ENCODE peak calls at places on chromosomes 5 and 9, in nine cellular contexts. M is lower lobe of right lung; Q is activated naive CD8-positive, alpha-beta T cell treated with anti-CD3 and anti-CD28 coated beads, Interleukin-2, amount 10 ng/mL, durations not matched to agents 7 days and 5 days; K is stimulated activated naive CD8-positive, alpha-beta T cell treated with anti-CD3 and anti-CD28 coated beads, Interleukin-15, Interleukin-2, amounts not matched to agents 100 U/mL and 50 U/mL, for 24 hours; E is activated CD4-positive, alpha-beta T cell treated with anti-CD3 and anti-CD28 coated beads for 36 hours; Y is left ventricle myocardium superior; C is T-cell; L is B cell; R is effector memory CD8-positive, alpha-beta T cell. H is an unnamed sample.

GRCh38 chr9:98598861-98599260 is 109.9 kb downstream of the GABBR2 start:
- ATAC-seq in M (no peak), Q (no peak), K (no peak), E (no peak), Y (no peak), C (no peak), L (no peak), R (no peak), H (no peak)

GRCh38 chr5:179198865-179199645 is 138.9 kb downstream of the ZNF354C start:
- ATAC-seq in M (no peak), Q (no peak), K (no peak), E (no peak), Y (no peak), C (no peak), L (no peak), R (no peak), H (no peak)

GRCh38 chr5:123805300-123805699 is 293.3 kb downstream of the CSNK1G3 start:
- ATAC-seq in M (no peak), Q (no peak), K (no peak), E (no peak), Y (no peak), C (no peak), L (no peak), R (no peak), H (no peak)

GRCh38 chr5:138177936-138178515 is 404 bp downstream of the BRD8 start:
- ATAC-seq in M (peak), Q (peak), K (no peak), E (peak), Y (peak), C (no peak), L (no peak), R (peak), H (no peak)

GRCh38 chr5:58149345-58149744 is 310.5 kb downstream of the PLK2 start:
- ATAC-seq in M (peak), Q (no peak), K (no peak), E (no peak), Y (no peak), C (no peak), L (no peak), R (no peak), H (no peak)

GRCh38 chr9:92232190-92232589 is 61.3 kb downstream of the IARS1 start:
- ATAC-seq in M (no peak), Q (no peak), K (no peak), E (no peak), Y (no peak), C (no peak), L (no peak), R (no peak), H (no peak)

GRCh38 chr9:116370587-116370986 is 217.0 kb downstream of the PAPPA start:
- ATAC-seq in M (no peak), Q (no peak), K (no peak), E (no peak), Y (no peak), C (no peak), L (no peak), R (no peak), H (no peak)

GRCh38 chr9:106051573-106051972 is 357.2 kb downstream of the TMEM38B start:
- ATAC-seq in M (no peak), Q (no peak), K (no peak), E (no peak), Y (no peak), C (no peak), L (no peak), R (no peak), H (no peak)

GRCh38 chr9:3385871-3386270 is 139.9 kb downstream of the RFX3 start:
- ATAC-seq in M (no peak), Q (peak), K (peak), E (peak), Y (no peak), C (peak), L (no peak), R (no peak), H (peak)

GRCh38 chr9:73402081-73403028 is 250.7 kb downstream of the ANXA1 start:
- ATAC-seq in M (no peak), Q (no peak), K (no peak), E (no peak), Y (peak), C (no peak), L (no peak), R (no peak), H (no peak)

GRCh38 chr9:121750715-121751623 is 99.5 kb downstream of the DAB2IP start:
- ATAC-seq in M (no peak), Q (no peak), K (no peak), E (no peak), Y (no peak), C (no peak), L (no peak), R (no peak), H (no peak)

GRCh38 chr9:106104887-106105286 is 410.5 kb downstream of the TMEM38B start:
- ATAC-seq in M (no peak), Q (no peak), K (no peak), E (no peak), Y (no peak), C (no peak), L (no peak), R (no peak), H (no peak)

GRCh38 chr9:136831720-136832104 is 10.6 kb upstream of the AJM1 start:
- ATAC-seq in M (no peak), Q (no peak), K (no peak), E (no peak), Y (no peak), C (no peak), L (no peak), R (no peak), H (no peak)

GRCh38 chr5:56142233-56142619 is 90.9 kb downstream of the ANKRD55 start:
- ATAC-seq in M (no peak), Q (no peak), K (no peak), E (no peak), Y (no peak), C (no peak), L (no peak), R (no peak), H (no peak)

GRCh38 chr5:94463739-94464138 is 154.7 kb downstream of the KIAA0825 start:
- ATAC-seq in M (no peak), Q (no peak), K (no peak), E (no peak), Y (no peak), C (no peak), L (no peak), R (no peak), H (no peak)

GRCh38 chr9:5958273-5958672 is 57.2 kb downstream of the RANBP6 start:
- ATAC-seq in M (no peak), Q (no peak), K (no peak), E (no peak), Y (no peak), C (no peak), L (no peak), R (no peak), H (no peak)

GRCh38 chr9:33380390-33381094 is 21.8 kb downstream of the AQP7 start:
- ATAC-seq in M (no peak), Q (no peak), K (no peak), E (no peak), Y (peak), C (no peak), L (no peak), R (no peak), H (no peak)

GRCh38 chr9:95129651-95130291 is 187.7 kb downstream of the FANCC start:
- ATAC-seq in M (peak), Q (no peak), K (no peak), E (no peak), Y (no peak), C (no peak), L (no peak), R (no peak), H (no peak)

GRCh38 chr5:167485395-167485794 is 806.0 kb upstream of the WWC1 start:
- ATAC-seq in M (no peak), Q (no peak), K (no peak), E (no peak), Y (no peak), C (no peak), L (no peak), R (no peak), H (no peak)

GRCh38 chr9:89104821-89105220 is 73.8 kb downstream of the SHC3 start:
- ATAC-seq in M (no peak), Q (no peak), K (no peak), E (no peak), Y (no peak), C (no peak), L (no peak), R (no peak), H (no peak)

GRCh38 chr5:132260051-132260450 is 2.6 kb downstream of the PDLIM4 start:
- ATAC-seq in M (no peak), Q (no peak), K (no peak), E (peak), Y (no peak), C (no peak), L (no peak), R (no peak), H (peak)

GRCh38 chr5:69217154-69217731 is 17.4 kb upstream of the CDK7 start:
- ATAC-seq in M (no peak), Q (no peak), K (no peak), E (peak), Y (no peak), C (peak), L (peak), R (peak), H (no peak)

GRCh38 chr5:178279026-178279722 is 46.6 kb upstream of the PHYKPL start:
- ATAC-seq in M (no peak), Q (peak), K (no peak), E (no peak), Y (no peak), C (no peak), L (no peak), R (no peak), H (no peak)

GRCh38 chr5:165187815-165188214 is 1682.4 kb downstream of the MAT2B start:
- ATAC-seq in M (no peak), Q (no peak), K (no peak), E (no peak), Y (no peak), C (no peak), L (no peak), R (no peak), H (no peak)

GRCh38 chr9:37119907-37120839 is at the start of gene ZCCHC7:
- ATAC-seq in M (peak), Q (peak), K (peak), E (peak), Y (peak), C (peak), L (peak), R (peak), H (peak)

GRCh38 chr9:13035822-13036221 is 243.7 kb downstream of the MPDZ start:
- ATAC-seq in M (no peak), Q (no peak), K (no peak), E (no peak), Y (no peak), C (no peak), L (no peak), R (no peak), H (no peak)

GRCh38 chr9:90966475-90967150 is 165.0 kb downstream of the SYK start:
- ATAC-seq in M (no peak), Q (no peak), K (peak), E (peak), Y (no peak), C (no peak), L (no peak), R (no peak), H (peak)

GRCh38 chr5:89064054-89064453 is 181.1 kb upstream of the MEF2C start:
- ATAC-seq in M (no peak), Q (no peak), K (no peak), E (no peak), Y (no peak), C (no peak), L (no peak), R (no peak), H (peak)

GRCh38 chr9:27848315-27848714 is 275.0 kb upstream of the C9orf72 start:
- ATAC-seq in M (no peak), Q (no peak), K (no peak), E (no peak), Y (no peak), C (no peak), L (no peak), R (no peak), H (no peak)

GRCh38 chr5:5385326-5385725 is 37.2 kb upstream of the ICE1 start:
- ATAC-seq in M (no peak), Q (no peak), K (no peak), E (no peak), Y (no peak), C (no peak), L (no peak), R (no peak), H (no peak)

GRCh38 chr9:108156270-108156998 is 666.9 kb upstream of the KLF4 start:
- ATAC-seq in M (peak), Q (no peak), K (no peak), E (no peak), Y (no peak), C (no peak), L (no peak), R (no peak), H (no peak)

GRCh38 chr5:72834919-72835318 is 18.5 kb downstream of the TNPO1 start:
- ATAC-seq in M (no peak), Q (no peak), K (no peak), E (no peak), Y (no peak), C (no peak), L (no peak), R (no peak), H (no peak)

GRCh38 chr5:78001198-78001597 is 225.1 kb upstream of the TBCA start:
- ATAC-seq in M (no peak), Q (no peak), K (no peak), E (no peak), Y (no peak), C (no peak), L (no peak), R (no peak), H (no peak)

GRCh38 chr9:131810351-131811170 is 70.7 kb upstream of the RAPGEF1 start:
- ATAC-seq in M (no peak), Q (no peak), K (no peak), E (no peak), Y (no peak), C (no peak), L (no peak), R (no peak), H (no peak)

H was measured in activated T-helper 17 cell treated with anti-CD3 and anti-CD28 coated beads, Interleukin-2, amount 50 U/mL, for 72 hours.